ENCODE peak calls at places on chromosomes 16 and 17, in four cellular contexts. I, E, W and Z are unnamed samples.

GRCh38 chr17:40490289-40490853 is 11.1 kb downstream of the TNS4 start:
- DNase-seq in I (peak), E (peak), W (no peak), Z (peak)

GRCh38 chr17:79252886-79253285 is 178.3 kb downstream of the ENGASE start:
- DNase-seq in I (no peak), E (no peak), W (no peak), Z (no peak)

GRCh38 chr17:48240562-48241130 is 133.1 kb downstream of the SNX11 start:
- DNase-seq in I (no peak), E (no peak), W (no peak), Z (peak)

GRCh38 chr17:78316867-78317816 is 42.7 kb downstream of the SOCS3 start:
- DNase-seq in I (no peak), E (peak), W (no peak), Z (peak)

GRCh38 chr16:81366316-81366932 is 51.7 kb downstream of the GAN start:
- DNase-seq in I (no peak), E (peak), W (no peak), Z (peak)

GRCh38 chr16:71515026-71515425 is 11.2 kb upstream of the CHST4 start:
- DNase-seq in I (no peak), E (no peak), W (no peak), Z (no peak)

GRCh38 chr17:17723354-17724261 is 42.4 kb downstream of the RAI1 start:
- DNase-seq in I (no peak), E (peak), W (peak), Z (peak)

GRCh38 chr17:56593741-56594527 is 435 bp downstream of the NOG start:
- DNase-seq in I (peak), E (peak), W (peak), Z (peak)

GRCh38 chr16:9843424-9844013 is 338.7 kb downstream of the GRIN2A start:
- DNase-seq in I (no peak), E (no peak), W (no peak), Z (no peak)

GRCh38 chr17:31815212-31815611 is 43.8 kb downstream of the COPRS start:
- DNase-seq in I (no peak), E (no peak), W (no peak), Z (no peak)

GRCh38 chr17:65455972-65456343 is 105.5 kb downstream of the AXIN2 start:
- DNase-seq in I (no peak), E (no peak), W (peak), Z (no peak)
- TF ChIP-seq CTCF in I (peak), E (no peak), W (no peak), Z (peak)

GRCh38 chr16:69309316-69309715 is 1.8 kb upstream of the VPS4A start:
- DNase-seq in I (no peak), E (no peak), W (no peak), Z (no peak)

GRCh38 chr16:69311115-69311532 is at the start of gene VPS4A:
- DNase-seq in I (peak), E (peak), W (peak), Z (peak)

GRCh38 chr16:69310479-69311114 is 553 bp upstream of the VPS4A start:
- DNase-seq in I (no peak), E (no peak), W (no peak), Z (no peak)

GRCh38 chr16:69313469-69313868 is 2.3 kb downstream of the VPS4A start:
- DNase-seq in I (no peak), E (no peak), W (no peak), Z (no peak)

GRCh38 chr16:69311533-69312388 is 611 bp downstream of the VPS4A start:
- DNase-seq in I (peak), E (peak), W (peak), Z (peak)
- TF ChIP-seq CTCF in I (no peak), E (no peak), W (no peak), Z (no peak)

GRCh38 chr16:73217654-73218053 is 169.7 kb upstream of the ZFHX3 start:
- DNase-seq in I (no peak), E (no peak), W (no peak), Z (no peak)
- TF ChIP-seq CTCF in I (no peak), E (no peak), W (peak), Z (no peak)

DNA sequence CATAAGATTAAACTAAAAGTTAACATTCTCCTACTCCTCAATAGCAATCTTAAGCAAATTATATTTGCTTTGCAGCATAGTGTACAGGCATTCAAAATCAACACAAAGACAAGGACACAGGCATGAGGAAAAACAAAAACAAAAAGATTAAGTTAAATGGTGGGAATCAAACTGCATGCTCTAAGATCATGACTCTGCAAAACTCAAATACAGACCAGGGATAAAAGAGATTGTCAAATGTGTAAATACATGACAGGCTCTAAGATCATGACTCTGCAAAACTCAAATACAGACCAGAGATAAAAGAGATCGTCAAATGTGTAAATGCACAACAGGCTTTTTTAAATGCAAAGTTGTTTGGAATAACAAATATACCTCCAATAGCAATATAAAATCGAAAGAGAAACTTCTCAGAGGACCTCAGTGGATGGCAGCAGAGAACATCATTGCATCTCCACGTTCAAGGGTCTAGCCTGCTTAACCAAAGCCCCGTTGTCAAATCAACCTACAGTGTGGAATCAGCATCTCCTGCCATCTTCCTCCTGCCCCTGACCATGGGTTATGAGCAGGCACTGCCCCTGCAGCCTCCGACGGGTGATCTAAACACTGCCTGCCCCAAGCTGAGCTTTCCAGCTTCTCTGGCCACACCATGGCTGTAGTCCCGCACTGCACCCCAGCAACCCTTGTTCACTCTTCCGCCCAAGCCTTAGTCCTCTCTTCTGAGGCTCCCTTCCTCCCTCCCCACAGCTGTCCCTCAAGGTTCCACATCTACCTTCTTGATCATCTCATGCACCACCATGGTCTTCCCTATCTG is 446.1 kb downstream of the SOX9 start:
- DNase-seq in I (no peak), E (no peak), W (no peak), Z (no peak)
- TF ChIP-seq CTCF in I (no peak), E (no peak), W (no peak), Z (no peak)

GRCh38 chr17:4366312-4367063 is at the start of gene UBE2G1:
- DNase-seq in I (peak), E (peak), W (peak), Z (peak)
- TF ChIP-seq CTCF in I (peak), E (no peak), W (no peak), Z (peak)

DNA sequence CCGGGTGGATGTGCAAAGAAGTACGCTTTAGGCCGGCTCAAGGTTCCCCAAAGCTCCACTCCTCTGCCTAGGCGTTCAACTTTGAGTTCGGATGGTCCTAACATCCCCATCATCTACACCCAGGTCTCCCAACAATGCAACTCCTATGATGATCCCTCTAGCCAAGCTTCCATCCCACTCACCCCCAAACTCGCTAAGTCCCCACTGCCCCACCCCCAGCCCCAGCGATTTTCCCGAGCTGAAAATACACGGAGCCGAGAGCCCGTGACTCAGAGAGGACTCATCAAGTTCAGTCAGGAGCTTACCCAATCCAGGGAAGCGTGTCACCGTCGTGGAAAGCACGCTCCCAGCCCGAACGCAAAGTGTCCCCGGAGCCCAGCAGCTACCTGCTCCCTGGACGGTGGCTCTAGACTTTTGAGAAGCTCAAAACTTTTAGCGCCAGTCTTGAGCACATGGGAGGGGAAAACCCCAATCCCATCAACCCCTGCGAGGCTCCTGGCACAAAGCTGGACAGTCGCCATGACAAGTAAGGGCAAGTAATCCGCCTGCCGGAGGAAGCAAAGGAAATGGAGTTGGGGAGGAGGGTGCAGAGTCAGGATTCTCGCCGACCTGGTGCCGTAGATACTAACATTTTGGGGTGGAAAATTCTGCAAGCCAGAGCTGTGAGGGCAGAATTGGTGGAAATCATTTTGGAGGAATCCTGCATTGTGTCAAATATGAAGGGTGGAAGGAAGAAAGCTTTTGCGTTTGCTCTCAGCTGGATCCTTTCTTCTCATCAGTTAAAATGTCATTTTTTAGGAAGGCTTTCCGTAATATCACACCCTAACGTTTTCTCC is at the start of gene TP53:
- DNase-seq in I (peak), E (peak), W (peak), Z (peak)
- TF ChIP-seq CTCF in I (no peak), E (no peak), W (no peak), Z (no peak)

DNA sequence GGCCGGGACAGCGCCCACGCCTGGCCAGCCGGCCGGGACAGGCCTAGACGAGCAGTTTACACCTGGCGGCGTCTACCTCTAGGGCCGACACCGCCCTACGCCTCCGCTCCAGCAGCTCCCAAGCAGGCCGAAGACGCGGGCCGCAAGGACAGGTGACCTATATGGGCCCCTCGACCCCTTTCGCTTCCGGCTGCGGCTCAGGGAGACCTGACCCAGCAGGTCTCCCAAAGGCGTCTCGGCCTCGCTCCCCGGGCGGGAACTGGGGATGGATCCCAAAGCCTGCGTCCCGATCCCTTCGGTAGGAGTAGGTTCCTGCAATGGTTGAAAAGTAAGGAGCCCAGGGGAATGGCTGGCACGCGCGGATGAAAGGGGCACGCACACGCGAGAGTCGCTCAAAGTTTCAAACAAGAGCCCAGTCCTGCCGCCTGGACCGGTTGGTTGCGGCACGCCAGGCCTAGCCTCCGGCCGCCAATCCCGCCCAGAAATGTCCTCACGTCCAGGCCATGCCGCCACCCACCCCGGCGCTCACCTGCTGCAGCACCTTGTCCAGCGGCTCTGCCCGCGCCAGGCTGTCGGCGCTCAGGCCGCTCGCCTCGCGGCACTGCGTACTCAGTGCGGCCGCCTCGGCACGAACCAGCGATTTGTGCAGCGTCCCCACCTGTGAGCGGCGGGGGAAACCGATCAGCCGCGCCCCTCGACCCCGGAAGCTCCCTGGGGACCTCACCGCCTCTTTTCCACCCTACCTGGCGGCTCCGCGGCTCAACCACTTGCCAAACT is 634 bp downstream of the ESRP2 start:
- DNase-seq in I (peak), E (peak), W (no peak), Z (peak)
- TF ChIP-seq CTCF in I (no peak), E (no peak), W (no peak), Z (peak)